ENCODE peak calls at places on chromosome 11, in ten cellular contexts. J is GM20000, O is endothelial cell, K is right lobe of liver, N is mesothelial cell of epicardium, D is lower lobe of right lung, Z is IMR-90, Q is neural crest cell, M is neural progenitor cell, I is AG10803. U is an unnamed sample.
A peak's percentile ranks its signal among the peaks of the same experiment; 100 is the strongest.

GRCh38 chr11:134331565-134332188 is at the start of gene GLB1L2:
- DNase-seq in N (peak; percentile 63), I (peak; percentile 1), Q (peak; percentile 63), K (peak; percentile 88), D (peak; percentile 79), M (peak; percentile 91), J (peak; percentile 93), Z (no peak), O (peak; percentile 77), U (peak; percentile 69)

GRCh38 chr11:60252709-60253108 is 9.8 kb upstream of the MS4A4E start:
- DNase-seq in O (no peak), K (no peak), D (no peak), N (no peak), M (no peak), Z (no peak), Q (no peak), I (no peak), J (no peak), U (no peak)

GRCh38 chr11:68354181-68354872 is 41.9 kb downstream of the LRP5 start:
- DNase-seq in Z (peak; percentile 89), Q (no peak), M (no peak), K (peak; percentile 79), N (no peak), I (peak; percentile 99), D (peak; percentile 91), O (no peak), J (no peak), U (no peak)

GRCh38 chr11:1156506-1157340 is 1.0 kb upstream of the MUC5AC start:
- DNase-seq in Z (no peak), N (no peak), O (no peak), M (no peak), K (peak; percentile 26), I (no peak), J (peak; percentile 19), Q (no peak), D (no peak), U (no peak)

GRCh38 chr11:40130427-40130826 is 1329.0 kb downstream of the LRRC4C start:
- DNase-seq in I (no peak), Q (no peak), D (no peak), O (peak; percentile 3), N (no peak), M (peak; percentile 72), Z (no peak), K (no peak), J (no peak), U (no peak)

GRCh38 chr11:102494216-102494615 is 36.3 kb downstream of the MMP7 start:
- DNase-seq in J (no peak), N (no peak), Q (no peak), O (no peak), I (peak; percentile 59), Z (peak; percentile 51), M (no peak), K (no peak), D (no peak), U (no peak)

GRCh38 chr11:130631119-130631518 is 182.7 kb downstream of the ADAMTS15 start:
- DNase-seq in D (no peak), Z (peak; percentile 95), N (no peak), I (peak; percentile 88), K (no peak), M (no peak), J (no peak), O (no peak), Q (no peak), U (no peak)

GRCh38 chr11:23590909-23591308 is 730.6 kb upstream of the CCDC179 start:
- DNase-seq in Q (no peak), Z (no peak), J (no peak), O (no peak), K (no peak), I (no peak), M (no peak), N (no peak), D (no peak), U (no peak)

GRCh38 chr11:71472357-71472885 is 19.4 kb downstream of the NADSYN1 start:
- DNase-seq in M (no peak), O (no peak), J (no peak), Q (no peak), D (no peak), N (no peak), K (no peak), I (no peak), Z (no peak), U (no peak)

GRCh38 chr11:1830119-1830499 is 4.7 kb upstream of the SYT8 start:
- DNase-seq in N (no peak), Q (no peak), Z (no peak), I (no peak), D (peak; percentile 42), J (no peak), O (no peak), K (peak; percentile 47), M (no peak), U (no peak)

GRCh38 chr11:126404367-126404766 is 48.9 kb downstream of the ST3GAL4 start:
- DNase-seq in D (no peak), N (no peak), Q (no peak), K (no peak), O (no peak), Z (peak; percentile 18), I (no peak), M (peak; percentile 26), J (no peak), U (no peak)

GRCh38 chr11:64718780-64719124 is 4.2 kb downstream of the NRXN2 start:
- DNase-seq in O (no peak), N (no peak), Q (no peak), I (no peak), J (no peak), K (no peak), Z (no peak), D (no peak), M (no peak), U (no peak)

GRCh38 chr11:128691802-128692749 is 1.8 kb upstream of the FLI1 start:
- DNase-seq in N (no peak), K (no peak), D (no peak), M (peak; percentile 63), I (no peak), J (peak; percentile 51), Q (no peak), Z (no peak), O (peak; percentile 69), U (no peak)

GRCh38 chr11:1077033-1077416 is 2.4 kb downstream of the MUC2 start:
- DNase-seq in Q (no peak), M (no peak), I (no peak), K (no peak), Z (no peak), N (peak; percentile 17), D (peak; percentile 32), J (no peak), O (no peak), U (no peak)

DNA sequence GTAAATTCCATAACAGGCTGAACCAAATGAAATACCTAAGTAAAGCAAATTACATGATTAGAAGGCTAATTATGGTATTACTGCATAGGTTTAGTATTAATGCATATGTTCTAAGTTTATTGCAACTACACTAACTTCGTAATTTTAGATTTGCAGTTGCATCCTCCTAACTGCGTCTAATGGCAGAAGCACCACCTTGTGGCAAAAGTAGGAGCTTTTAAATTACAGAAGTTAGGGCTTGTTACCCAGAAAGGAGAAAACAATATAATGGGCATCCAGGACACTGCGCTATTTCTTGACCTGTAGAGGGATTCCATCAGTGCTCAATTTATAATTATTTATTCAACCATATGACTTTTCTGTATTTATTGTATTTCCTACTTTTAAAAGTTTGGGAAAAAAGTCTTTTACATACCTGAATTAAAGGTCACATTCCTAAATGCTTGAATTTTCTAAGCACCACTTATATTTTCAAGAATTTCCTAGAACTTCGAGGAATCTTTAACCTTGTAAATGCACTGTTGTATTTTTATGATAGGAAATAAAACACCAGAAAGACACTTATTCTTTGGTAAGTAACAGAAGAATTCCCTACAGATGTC is 16.3 kb upstream of the GPR83 start:
- DNase-seq in J (no peak), Q (no peak), O (no peak), D (no peak), N (no peak), I (peak; percentile 52), K (no peak), Z (peak; percentile 59), M (peak; percentile 54), U (no peak)
- TF ChIP-seq CTCF in J (no peak), Q (peak; percentile 67), O (no peak), D (peak; percentile 43), N (peak; percentile 53), I (peak; percentile 84), K (peak; percentile 51), Z (peak; percentile 70), M (peak; percentile 69), U (no peak)

GRCh38 chr11:117818036-117818858 is 6.3 kb downstream of the FXYD2 start:
- DNase-seq in I (no peak), J (peak; percentile 56), N (no peak), K (peak; percentile 49), M (no peak), O (no peak), D (peak; percentile 17), Z (peak; percentile 56), Q (no peak), U (no peak)
- TF ChIP-seq CTCF in I (no peak), J (no peak), N (peak; percentile 33), K (no peak), M (no peak), O (peak; percentile 65), D (peak; percentile 37), Z (no peak), Q (no peak), U (no peak)

DNA sequence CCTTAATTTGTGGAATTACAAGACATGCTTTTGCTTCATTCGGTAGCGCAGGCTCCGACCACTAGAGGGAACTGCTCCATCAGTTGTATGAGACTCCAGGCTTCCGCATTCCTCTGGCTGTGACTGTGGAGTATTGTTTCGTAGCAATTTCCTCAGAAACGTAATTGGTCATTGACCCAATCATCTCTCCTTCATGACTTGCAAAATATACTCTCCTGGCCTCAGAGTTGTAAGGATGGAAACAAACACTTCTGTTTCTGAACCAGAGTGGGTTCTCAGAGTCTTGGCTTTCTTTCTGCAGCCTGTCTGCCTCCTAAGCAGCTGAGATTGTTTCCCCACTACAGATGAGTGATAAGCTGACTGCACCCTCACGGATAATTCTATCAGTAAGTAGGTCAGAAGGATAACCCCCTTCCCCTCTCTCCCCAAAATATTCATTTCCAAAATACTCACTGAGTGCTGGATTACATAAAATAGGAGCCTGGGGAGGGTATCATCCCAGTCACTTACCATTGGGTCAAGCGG is 146.8 kb upstream of the ZC3H12C start:
- DNase-seq in D (peak; percentile 88), O (peak; percentile 83), K (peak; percentile 75), Q (peak; percentile 74), N (peak; percentile 53), M (peak; percentile 86), Z (peak; percentile 97), J (peak; percentile 63), I (peak; percentile 96), U (peak; percentile 32)
- TF ChIP-seq CTCF in D (peak; percentile 90), O (peak; percentile 85), K (peak; percentile 90), Q (peak; percentile 95), N (peak; percentile 88), M (peak; percentile 99), Z (peak; percentile 97), J (peak; percentile 93), I (peak; percentile 99), U (no peak)

DNA sequence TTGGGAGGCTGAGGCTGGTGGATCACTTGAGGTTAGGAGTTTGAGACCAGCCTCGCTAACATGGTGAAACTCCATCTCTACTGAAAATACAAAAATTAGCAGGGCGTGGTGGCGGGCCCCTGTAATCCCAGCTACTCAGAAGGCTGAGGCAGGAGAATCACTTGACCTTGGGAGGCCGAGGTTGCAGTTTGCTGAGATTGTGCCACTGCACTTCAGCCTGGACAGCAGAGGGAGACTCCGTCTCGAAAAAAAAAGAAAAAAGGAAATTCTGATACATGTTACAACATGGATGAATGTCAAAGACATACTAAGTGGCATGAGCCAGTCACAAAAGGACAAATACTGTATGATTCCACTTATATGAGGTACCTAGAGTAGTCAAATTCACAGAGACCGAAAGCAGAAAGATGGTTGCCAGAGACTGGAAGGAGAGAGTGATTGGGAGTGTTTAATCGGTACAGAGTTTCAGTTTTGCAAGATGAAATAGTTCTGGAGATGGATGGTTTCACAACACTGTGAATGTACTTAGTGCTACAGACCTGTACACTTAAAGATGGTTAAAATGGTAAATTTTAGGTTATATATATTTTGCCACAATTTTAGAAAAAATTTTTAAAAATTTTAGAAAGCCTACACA is 92.3 kb downstream of the BLID start:
- DNase-seq in Z (no peak), N (no peak), I (peak; percentile 46), D (no peak), M (no peak), J (no peak), K (no peak), O (no peak), Q (no peak), U (no peak)
- TF ChIP-seq CTCF in Z (no peak), N (no peak), I (peak; percentile 53), D (no peak), M (no peak), J (no peak), K (no peak), O (no peak), Q (no peak), U (no peak)

U was measured in activated B cell treated with CpG ODN at 0.5 μM for 24 hours.